ENCODE peak calls at places on chromosomes 6 and 20, in four cellular contexts. One of them, this sample, is unnamed.

GRCh38 chr6:46010771-46011170 is 4.9 kb downstream of the CLIC5 start:
- DNase-seq in neuronal stem cell: no peak
- DNase-seq in lower leg skin: no peak
- DNase-seq in HFF-Myc: no peak
- DNase-seq in this sample: no peak

GRCh38 chr20:8853805-8854338 is 215.0 kb upstream of the PLCB4 start:
- DNase-seq in HFF-Myc: peak; percentile 79
- DNase-seq in neuronal stem cell: peak; percentile 76
- DNase-seq in lower leg skin: peak; percentile 39
- DNase-seq in this sample: no peak

GRCh38 chr20:50029697-50030428 is 47.1 kb downstream of the SNAI1 start:
- DNase-seq in lower leg skin: no peak
- DNase-seq in neuronal stem cell: no peak
- DNase-seq in HFF-Myc: no peak
- DNase-seq in this sample: no peak

GRCh38 chr20:17559338-17559737 is 10.5 kb upstream of the DSTN start:
- DNase-seq in HFF-Myc: no peak
- DNase-seq in neuronal stem cell: no peak
- DNase-seq in lower leg skin: no peak
- DNase-seq in this sample: no peak

GRCh38 chr6:32954983-32955802 is 2.3 kb upstream of the HLA-DMA start:
- DNase-seq in neuronal stem cell: no peak
- DNase-seq in HFF-Myc: no peak
- DNase-seq in lower leg skin: no peak
- DNase-seq in this sample: no peak

GRCh38 chr6:31663961-31664789 is 622 bp downstream of the GPANK1 start:
- DNase-seq in lower leg skin: peak; percentile 54
- DNase-seq in neuronal stem cell: no peak
- DNase-seq in HFF-Myc: peak; percentile 61
- DNase-seq in this sample: no peak

GRCh38 chr6:21893778-21894177 is 300.2 kb downstream of the SOX4 start:
- DNase-seq in lower leg skin: no peak
- DNase-seq in HFF-Myc: no peak
- DNase-seq in neuronal stem cell: no peak
- DNase-seq in this sample: no peak

GRCh38 chr6:1832844-1833787 is 223.4 kb downstream of the FOXC1 start:
- DNase-seq in HFF-Myc: no peak
- DNase-seq in neuronal stem cell: no peak
- DNase-seq in lower leg skin: peak; percentile 33
- DNase-seq in this sample: no peak

GRCh38 chr20:47281376-47281775 is 75.1 kb downstream of the ZMYND8 start:
- DNase-seq in lower leg skin: no peak
- DNase-seq in neuronal stem cell: no peak
- DNase-seq in HFF-Myc: no peak
- DNase-seq in this sample: no peak

GRCh38 chr6:11710221-11710836 is 68.3 kb downstream of the ADTRP start:
- DNase-seq in lower leg skin: no peak
- DNase-seq in HFF-Myc: no peak
- DNase-seq in neuronal stem cell: no peak
- DNase-seq in this sample: no peak

GRCh38 chr6:4973972-4974885 is 29.6 kb downstream of the RPP40 start:
- DNase-seq in lower leg skin: no peak
- DNase-seq in HFF-Myc: no peak
- DNase-seq in neuronal stem cell: peak; percentile 24
- DNase-seq in this sample: no peak

GRCh38 chr6:53651149-53651763 is 14.3 kb downstream of the KLHL31 start:
- DNase-seq in lower leg skin: peak; percentile 47
- DNase-seq in neuronal stem cell: peak; percentile 31
- DNase-seq in HFF-Myc: peak; percentile 63
- DNase-seq in this sample: no peak

GRCh38 chr6:161066511-161066910 is 74.9 kb downstream of the MAP3K4 start:
- DNase-seq in neuronal stem cell: no peak
- DNase-seq in HFF-Myc: peak; percentile 35
- DNase-seq in lower leg skin: no peak
- DNase-seq in this sample: no peak

GRCh38 chr6:137552146-137552545 is 58.0 kb upstream of the OLIG3 start:
- DNase-seq in lower leg skin: no peak
- DNase-seq in neuronal stem cell: no peak
- DNase-seq in HFF-Myc: no peak
- DNase-seq in this sample: no peak

GRCh38 chr6:127302728-127303675 is 36.3 kb downstream of the RNF146 start:
- DNase-seq in neuronal stem cell: no peak
- DNase-seq in lower leg skin: peak; percentile 59
- DNase-seq in HFF-Myc: peak; percentile 15
- DNase-seq in this sample: no peak

GRCh38 chr20:362271-363254 is 15.7 kb downstream of the NRSN2 start:
- DNase-seq in HFF-Myc: no peak
- DNase-seq in neuronal stem cell: no peak
- DNase-seq in lower leg skin: peak; percentile 84
- DNase-seq in this sample: no peak

GRCh38 chr6:147949981-147950622 is 392.5 kb upstream of the SASH1 start:
- DNase-seq in neuronal stem cell: no peak
- DNase-seq in lower leg skin: no peak
- DNase-seq in HFF-Myc: no peak
- DNase-seq in this sample: no peak

GRCh38 chr20:25483431-25484132 is 76.1 kb downstream of the GINS1 start:
- DNase-seq in lower leg skin: no peak
- DNase-seq in HFF-Myc: no peak
- DNase-seq in neuronal stem cell: no peak
- DNase-seq in this sample: no peak

GRCh38 chr20:24665741-24666191 is 196.3 kb downstream of the SYNDIG1 start:
- DNase-seq in HFF-Myc: no peak
- DNase-seq in lower leg skin: no peak
- DNase-seq in neuronal stem cell: no peak
- DNase-seq in this sample: peak; percentile 41

GRCh38 chr6:105818505-105818904 is 267.6 kb upstream of the PRDM1 start:
- DNase-seq in lower leg skin: no peak
- DNase-seq in HFF-Myc: no peak
- DNase-seq in neuronal stem cell: no peak
- DNase-seq in this sample: no peak

GRCh38 chr20:64222273-64222672 is 33.3 kb upstream of the PCMTD2 start:
- DNase-seq in lower leg skin: no peak
- DNase-seq in neuronal stem cell: no peak
- DNase-seq in HFF-Myc: no peak
- DNase-seq in this sample: no peak

GRCh38 chr6:160667854-160668481 is 3.9 kb upstream of the LPA start:
- DNase-seq in neuronal stem cell: no peak
- DNase-seq in HFF-Myc: no peak
- DNase-seq in lower leg skin: no peak
- DNase-seq in this sample: no peak

GRCh38 chr6:14000901-14001300 is 76.1 kb downstream of the RNF182 start:
- DNase-seq in neuronal stem cell: no peak
- DNase-seq in HFF-Myc: no peak
- DNase-seq in lower leg skin: no peak
- DNase-seq in this sample: no peak

GRCh38 chr6:33375143-33375649 is 16.4 kb upstream of the KIFC1 start:
- DNase-seq in neuronal stem cell: no peak
- DNase-seq in HFF-Myc: no peak
- DNase-seq in lower leg skin: peak; percentile 81
- DNase-seq in this sample: peak; percentile 85

GRCh38 chr6:13351271-13351670 is 22.9 kb upstream of the TBC1D7 start:
- DNase-seq in HFF-Myc: no peak
- DNase-seq in lower leg skin: no peak
- DNase-seq in neuronal stem cell: peak; percentile 71
- DNase-seq in this sample: no peak

GRCh38 chr6:37647765-37648085 is 50.0 kb downstream of the MDGA1 start:
- DNase-seq in neuronal stem cell: no peak
- DNase-seq in HFF-Myc: no peak
- DNase-seq in lower leg skin: no peak
- DNase-seq in this sample: no peak

GRCh38 chr6:37650071-37650481 is 47.6 kb downstream of the MDGA1 start:
- DNase-seq in HFF-Myc: no peak
- DNase-seq in lower leg skin: no peak
- DNase-seq in neuronal stem cell: peak; percentile 26
- DNase-seq in this sample: no peak

GRCh38 chr6:37646097-37646864 is 51.4 kb downstream of the MDGA1 start:
- DNase-seq in neuronal stem cell: no peak
- DNase-seq in HFF-Myc: no peak
- DNase-seq in lower leg skin: no peak
- DNase-seq in this sample: no peak

GRCh38 chr6:37646986-37647764 is 50.5 kb downstream of the MDGA1 start:
- DNase-seq in HFF-Myc: no peak
- DNase-seq in neuronal stem cell: no peak
- DNase-seq in lower leg skin: no peak
- DNase-seq in this sample: no peak

GRCh38 chr6:37648465-37649330 is 49.0 kb downstream of the MDGA1 start:
- DNase-seq in HFF-Myc: no peak
- DNase-seq in lower leg skin: no peak
- DNase-seq in neuronal stem cell: peak; percentile 23
- DNase-seq in this sample: peak; percentile 62
- H3K4me3 ChIP-seq in HFF-Myc: no peak overlapping the region
- H3K4me3 ChIP-seq in lower leg skin: no peak overlapping the region
- H3K4me3 ChIP-seq in neuronal stem cell: peak overlapping the region; percentile 52
- H3K4me3 ChIP-seq in this sample: peak overlapping the region; percentile 25

GRCh38 chr6:155183095-155183494 is 80.7 kb upstream of the CLDN20 start:
- DNase-seq in HFF-Myc: no peak
- DNase-seq in neuronal stem cell: no peak
- DNase-seq in lower leg skin: no peak
- DNase-seq in this sample: no peak
- H3K4me3 ChIP-seq in HFF-Myc: no peak overlapping the region
- H3K4me3 ChIP-seq in neuronal stem cell: no peak overlapping the region
- H3K4me3 ChIP-seq in lower leg skin: no peak overlapping the region
- H3K4me3 ChIP-seq in this sample: no peak overlapping the region

GRCh38 chr6:7541175-7542064 is at the start of gene DSP:
- DNase-seq in lower leg skin: peak; percentile 68
- DNase-seq in HFF-Myc: no peak
- DNase-seq in neuronal stem cell: peak; percentile 61
- DNase-seq in this sample: peak; percentile 81

GRCh38 chr6:7542065-7542877 is 800 bp downstream of the DSP start:
- DNase-seq in HFF-Myc: no peak
- DNase-seq in lower leg skin: no peak
- DNase-seq in neuronal stem cell: peak; percentile 69
- DNase-seq in this sample: no peak

GRCh38 chr6:7538484-7538883 is 3.0 kb upstream of the DSP start:
- DNase-seq in HFF-Myc: no peak
- DNase-seq in lower leg skin: no peak
- DNase-seq in neuronal stem cell: no peak
- DNase-seq in this sample: no peak

GRCh38 chr6:7542878-7543394 is 1.5 kb downstream of the DSP start:
- DNase-seq in neuronal stem cell: no peak
- DNase-seq in HFF-Myc: no peak
- DNase-seq in lower leg skin: peak; percentile 84
- DNase-seq in this sample: peak; percentile 83

DNA sequence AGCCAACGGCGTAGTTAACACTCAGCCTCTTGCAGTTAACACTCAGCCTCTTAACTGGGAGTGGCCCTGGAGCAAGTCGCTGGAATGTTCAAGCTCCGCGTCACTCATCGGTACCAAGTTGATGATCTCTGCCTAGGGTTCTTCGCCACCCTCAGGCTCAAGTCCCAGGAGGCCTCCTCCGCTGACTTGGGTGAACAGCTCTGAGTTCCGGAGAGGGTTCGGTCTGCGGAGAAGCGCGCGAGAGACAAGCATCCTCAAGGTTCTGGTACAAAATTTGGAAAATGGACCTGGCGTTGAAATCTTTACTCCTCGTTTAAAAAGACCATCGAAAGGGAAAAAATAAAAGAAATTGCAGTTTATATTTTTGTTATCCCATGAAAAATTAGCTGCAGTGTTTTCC is 876 bp upstream of the DSP start:
- DNase-seq in lower leg skin: no peak
- DNase-seq in neuronal stem cell: no peak
- DNase-seq in HFF-Myc: no peak
- DNase-seq in this sample: no peak
- H3K4me3 ChIP-seq in lower leg skin: no peak overlapping the region
- H3K4me3 ChIP-seq in neuronal stem cell: peak overlapping the region; percentile 73
- H3K4me3 ChIP-seq in HFF-Myc: peak overlapping the region; percentile 48
- H3K4me3 ChIP-seq in this sample: peak overlapping the region; percentile 70

GRCh38 chr6:113416166-113416565 is 441.0 kb upstream of the MARCKS start:
- DNase-seq in HFF-Myc: no peak
- DNase-seq in neuronal stem cell: no peak
- DNase-seq in lower leg skin: no peak
- DNase-seq in this sample: no peak
- H3K4me3 ChIP-seq in HFF-Myc: no peak overlapping the region
- H3K4me3 ChIP-seq in neuronal stem cell: no peak overlapping the region
- H3K4me3 ChIP-seq in lower leg skin: no peak overlapping the region
- H3K4me3 ChIP-seq in this sample: no peak overlapping the region

GRCh38 chr20:46014517-46015396 is 6.0 kb downstream of the MMP9 start:
- DNase-seq in neuronal stem cell: no peak
- DNase-seq in HFF-Myc: no peak
- DNase-seq in lower leg skin: no peak
- DNase-seq in this sample: no peak
- H3K4me3 ChIP-seq in neuronal stem cell: no peak overlapping the region
- H3K4me3 ChIP-seq in HFF-Myc: no peak overlapping the region
- H3K4me3 ChIP-seq in lower leg skin: no peak overlapping the region
- H3K4me3 ChIP-seq in this sample: no peak overlapping the region

GRCh38 chr20:44593721-44594120 is 11.3 kb downstream of the PKIG start:
- DNase-seq in neuronal stem cell: no peak
- DNase-seq in HFF-Myc: no peak
- DNase-seq in lower leg skin: no peak
- DNase-seq in this sample: no peak
- H3K4me3 ChIP-seq in neuronal stem cell: no peak overlapping the region
- H3K4me3 ChIP-seq in HFF-Myc: no peak overlapping the region
- H3K4me3 ChIP-seq in lower leg skin: no peak overlapping the region
- H3K4me3 ChIP-seq in this sample: no peak overlapping the region

GRCh38 chr6:27672113-27672799 is 199.4 kb upstream of the ZNF184 start:
- DNase-seq in HFF-Myc: peak; percentile 81
- DNase-seq in neuronal stem cell: peak; percentile 76
- DNase-seq in lower leg skin: no peak
- DNase-seq in this sample: no peak
- H3K4me3 ChIP-seq in HFF-Myc: peak overlapping the region; percentile 22
- H3K4me3 ChIP-seq in neuronal stem cell: peak overlapping the region; percentile 70
- H3K4me3 ChIP-seq in lower leg skin: no peak overlapping the region
- H3K4me3 ChIP-seq in this sample: no peak overlapping the region

GRCh38 chr20:38973546-38974120 is 11.5 kb downstream of the DHX35 start:
- DNase-seq in HFF-Myc: no peak
- DNase-seq in lower leg skin: no peak
- DNase-seq in neuronal stem cell: no peak
- DNase-seq in this sample: no peak
- H3K4me3 ChIP-seq in HFF-Myc: no peak overlapping the region
- H3K4me3 ChIP-seq in lower leg skin: no peak overlapping the region
- H3K4me3 ChIP-seq in neuronal stem cell: no peak overlapping the region
- H3K4me3 ChIP-seq in this sample: no peak overlapping the region